ENCODE peak calls at places on chromosomes 13 and 19, in four cellular contexts. R is GM12878, Q is HepG2, N is H1. L is an unnamed sample.

GRCh38 chr13:100394005-100394695 is 194.4 kb downstream of the GGACT start:
- DNase-seq in R (peak; percentile 51), Q (no peak), N (no peak), L (no peak)

GRCh38 chr13:57969961-57970360 is 338.4 kb downstream of the PCDH17 start:
- DNase-seq in R (no peak), Q (no peak), N (no peak), L (no peak)

GRCh38 chr13:62625214-62625613 is 1209.6 kb upstream of the PCDH20 start:
- DNase-seq in R (no peak), Q (no peak), N (no peak), L (no peak)

GRCh38 chr13:102361113-102361512 is 40.7 kb downstream of the FGF14 start:
- DNase-seq in R (no peak), Q (no peak), N (no peak), L (no peak)

GRCh38 chr13:107669356-107669755 is 546.0 kb downstream of the LIG4 start:
- DNase-seq in R (no peak), Q (no peak), N (no peak), L (no peak)

GRCh38 chr19:39471756-39472536 is 8.7 kb upstream of the TIMM50 start:
- DNase-seq in R (no peak), Q (no peak), N (no peak), L (no peak)

GRCh38 chr13:23743717-23744116 is 145.5 kb downstream of the MIPEP start:
- DNase-seq in R (no peak), Q (peak; percentile 50), N (no peak), L (no peak)

GRCh38 chr13:92074658-92075057 is 676.2 kb downstream of the GPC5 start:
- DNase-seq in R (no peak), Q (peak; percentile 28), N (no peak), L (no peak)

GRCh38 chr13:79593611-79594275 is 112.8 kb downstream of the NDFIP2 start:
- DNase-seq in R (no peak), Q (no peak), N (no peak), L (no peak)

GRCh38 chr13:53160211-53160610 is 131.6 kb downstream of the OLFM4 start:
- DNase-seq in R (no peak), Q (no peak), N (no peak), L (no peak)

GRCh38 chr13:114099918-114100445 is 32.4 kb downstream of the RASA3 start:
- DNase-seq in R (no peak), Q (peak; percentile 15), N (no peak), L (no peak)

GRCh38 chr19:41877490-41877876 is 404 bp downstream of the CD79A start:
- DNase-seq in R (no peak), Q (no peak), N (no peak), L (no peak)

GRCh38 chr13:105502193-105502592 is 1033.3 kb downstream of the EFNB2 start:
- DNase-seq in R (no peak), Q (no peak), N (no peak), L (no peak)

GRCh38 chr19:15479391-15480345 is at the start of gene PGLYRP2:
- DNase-seq in R (no peak), Q (peak; percentile 31), N (no peak), L (no peak)

GRCh38 chr19:2171349-2172145 is 7.8 kb downstream of the DOT1L start:
- DNase-seq in R (peak; percentile 90), Q (peak; percentile 76), N (no peak), L (peak; percentile 86)

GRCh38 chr13:100176781-100177389 is 88.0 kb downstream of the PCCA start:
- DNase-seq in R (no peak), Q (no peak), N (no peak), L (no peak)

GRCh38 chr13:81017525-81018152 is 676.7 kb upstream of the SPRY2 start:
- DNase-seq in R (no peak), Q (peak; percentile 28), N (no peak), L (peak; percentile 10)

GRCh38 chr13:98571955-98572662 is 4.8 kb downstream of the STK24 start:
- DNase-seq in R (no peak), Q (peak; percentile 39), N (no peak), L (no peak)

GRCh38 chr13:29684441-29684840 is 89.0 kb upstream of the SLC7A1 start:
- DNase-seq in R (no peak), Q (no peak), N (no peak), L (no peak)

GRCh38 chr19:19537321-19538048 is 580 bp upstream of the CILP2 start:
- DNase-seq in R (no peak), Q (no peak), N (no peak), L (no peak)

GRCh38 chr13:36858285-36858684 is 39.3 kb downstream of the RFXAP start:
- DNase-seq in R (no peak), Q (peak; percentile 69), N (no peak), L (peak; percentile 9)

GRCh38 chr13:30332516-30333165 is 25.3 kb upstream of the KATNAL1 start:
- DNase-seq in R (no peak), Q (no peak), N (no peak), L (no peak)

GRCh38 chr19:11400695-11401291 is 16.7 kb upstream of the EPOR start:
- DNase-seq in R (no peak), Q (no peak), N (no peak), L (peak; percentile 37)

GRCh38 chr13:51619614-51620013 is 35.4 kb downstream of the WDFY2 start:
- DNase-seq in R (no peak), Q (no peak), N (no peak), L (no peak)

GRCh38 chr19:12720851-12721655 is 2.7 kb downstream of the TNPO2 start:
- DNase-seq in R (no peak), Q (no peak), N (no peak), L (peak; percentile 49)

GRCh38 chr19:30070970-30071632 is 129.1 kb downstream of the URI1 start:
- DNase-seq in R (no peak), Q (no peak), N (no peak), L (no peak)

GRCh38 chr19:30074096-30074495 is 132.1 kb downstream of the URI1 start:
- DNase-seq in R (no peak), Q (no peak), N (no peak), L (no peak)

GRCh38 chr19:30074741-30075460 is 132.9 kb downstream of the URI1 start:
- DNase-seq in R (no peak), Q (no peak), N (no peak), L (no peak)

GRCh38 chr19:30071871-30072270 is 129.8 kb downstream of the URI1 start:
- DNase-seq in R (no peak), Q (no peak), N (no peak), L (no peak)

GRCh38 chr19:30073152-30074000 is 131.3 kb downstream of the URI1 start:
- DNase-seq in R (no peak), Q (no peak), N (no peak), L (no peak)
- TF ChIP-seq CBX5 in R (no peak), Q (no peak), N (no peak), L (no peak)

DNA sequence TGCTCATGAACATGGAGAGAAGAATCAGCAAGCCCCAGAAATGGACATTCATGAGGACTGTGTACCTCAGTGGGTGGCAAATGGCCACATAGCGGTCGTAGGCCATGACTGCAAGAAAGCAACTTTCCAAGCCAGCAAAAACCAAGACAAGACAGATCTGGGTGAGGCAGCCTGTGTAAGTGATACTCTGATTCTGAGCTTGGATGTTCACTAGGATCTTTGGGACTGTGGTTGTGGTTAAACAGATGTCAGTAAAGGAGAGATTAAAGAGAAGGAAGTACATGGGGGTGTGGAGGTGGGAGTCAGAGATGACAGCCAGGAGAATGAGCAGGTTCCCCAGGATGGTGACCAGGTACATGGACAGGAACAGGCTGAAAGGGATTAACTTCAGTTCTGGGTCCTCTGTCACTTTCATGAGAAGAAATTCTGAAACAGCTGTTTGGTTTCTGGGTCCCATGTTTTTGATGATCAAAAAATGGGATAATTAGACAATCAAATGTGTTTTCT is at the start of gene OR7G1:
- DNase-seq in R (no peak), Q (no peak), N (no peak), L (no peak)
- TF ChIP-seq CBX5 in R (no peak), Q (no peak), N (no peak), L (no peak)

GRCh38 chr13:65460136-65460535 is 1770.0 kb downstream of the PCDH9 start:
- DNase-seq in R (no peak), Q (no peak), N (no peak), L (no peak)
- TF ChIP-seq CBX5 in R (no peak), Q (no peak), N (no peak), L (no peak)

GRCh38 chr19:35199481-35199880 is 29.1 kb downstream of the FAM187B start:
- DNase-seq in R (no peak), Q (no peak), N (no peak), L (no peak)

GRCh38 chr19:35194022-35194984 is 34.2 kb downstream of the FAM187B start:
- DNase-seq in R (no peak), Q (no peak), N (no peak), L (no peak)

DNA sequence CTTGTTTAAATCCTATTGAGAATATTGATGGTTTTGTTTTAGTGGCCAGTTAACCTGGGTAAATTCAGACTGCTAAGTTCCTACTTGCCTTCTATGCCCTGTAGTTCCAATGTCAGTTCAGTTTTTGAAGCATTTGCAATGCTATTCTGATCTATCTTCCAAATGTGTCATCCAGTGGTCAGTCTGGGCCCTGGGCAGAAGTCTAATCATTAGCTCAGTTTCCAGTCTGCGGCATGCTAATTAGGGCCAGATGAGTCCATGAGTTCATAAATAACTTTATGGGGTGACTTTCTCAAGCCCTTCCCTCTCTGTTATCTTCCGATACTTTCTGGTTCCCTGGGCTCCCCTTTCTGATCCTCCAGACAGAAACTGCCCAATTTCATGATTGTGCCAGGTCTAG is 32.7 kb downstream of the FAM187B start:
- DNase-seq in R (peak; percentile 30), Q (no peak), N (no peak), L (no peak)
- TF ChIP-seq CBX5 in R (no peak), Q (no peak), N (no peak), L (no peak)

DNA sequence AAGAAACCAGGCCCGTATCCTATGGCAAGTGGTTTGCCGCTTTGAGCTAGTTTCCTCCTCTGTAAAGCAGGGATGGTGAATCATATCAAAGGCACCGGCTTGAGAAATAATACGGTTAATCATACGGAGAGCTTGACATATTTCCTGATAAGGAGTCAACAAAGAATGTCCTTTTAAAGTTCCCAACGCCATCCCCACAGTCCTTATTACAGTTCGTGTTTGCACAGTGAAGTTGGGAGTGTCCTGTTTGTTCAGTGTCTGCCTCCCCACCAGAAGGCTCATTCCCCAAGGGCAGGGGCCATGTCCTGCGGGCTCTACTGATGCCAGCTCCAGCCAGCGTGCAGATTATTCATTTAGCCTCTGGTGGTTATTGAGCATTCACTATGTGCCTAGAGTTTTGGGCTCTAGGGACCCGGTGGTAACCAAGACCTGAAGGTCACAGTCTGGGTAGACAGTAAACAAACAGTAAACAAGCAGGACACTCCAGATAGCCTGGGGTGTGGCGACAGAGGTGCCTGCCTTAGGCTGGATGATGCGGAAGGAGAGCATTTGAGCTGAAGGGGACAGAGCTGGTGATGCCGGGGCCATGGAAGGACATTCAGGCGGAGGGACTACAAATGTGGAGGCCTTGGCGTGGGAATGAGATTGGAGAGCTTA is 6.3 kb downstream of the GRAMD1A start:
- DNase-seq in R (no peak), Q (peak; percentile 99), N (no peak), L (no peak)
- TF ChIP-seq CBX5 in R (no peak), Q (no peak), N (no peak), L (no peak)